ENCODE peak calls at places on chromosome 11, in five cellular contexts. One of them, this sample, is unnamed.

GRCh38 chr11:12087075-12087775 is 23.2 kb upstream of the MICAL2 start:
- DNase-seq in A549: peak
- DNase-seq in HepG2: no peak
- DNase-seq in WTC11: no peak
- DNase-seq in K562: no peak
- DNase-seq in this sample: peak

GRCh38 chr11:57425565-57426438 is 1.1 kb downstream of the SLC43A3 start:
- DNase-seq in A549: no peak
- DNase-seq in HepG2: no peak
- DNase-seq in WTC11: no peak
- DNase-seq in K562: no peak
- DNase-seq in this sample: peak

GRCh38 chr11:1925373-1926155 is 6.1 kb downstream of the TNNT3 start:
- DNase-seq in A549: no peak
- DNase-seq in HepG2: no peak
- DNase-seq in WTC11: no peak
- DNase-seq in K562: no peak
- DNase-seq in this sample: no peak

GRCh38 chr11:36400768-36401455 is 104.8 kb downstream of the PRR5L start:
- DNase-seq in A549: no peak
- DNase-seq in HepG2: no peak
- DNase-seq in WTC11: no peak
- DNase-seq in K562: no peak
- DNase-seq in this sample: no peak

GRCh38 chr11:111469200-111469599 is 43.0 kb downstream of the BTG4 start:
- DNase-seq in A549: no peak
- DNase-seq in HepG2: no peak
- DNase-seq in WTC11: no peak
- DNase-seq in K562: no peak
- DNase-seq in this sample: no peak

GRCh38 chr11:69327741-69328191 is 33.8 kb downstream of the MYEOV start:
- DNase-seq in A549: no peak
- DNase-seq in HepG2: no peak
- DNase-seq in WTC11: no peak
- DNase-seq in K562: no peak
- DNase-seq in this sample: no peak

GRCh38 chr11:34855754-34856095 is 60.5 kb downstream of the APIP start:
- DNase-seq in A549: peak
- DNase-seq in HepG2: no peak
- DNase-seq in WTC11: no peak
- DNase-seq in K562: peak
- DNase-seq in this sample: no peak

GRCh38 chr11:119699227-119699626 is 29.8 kb downstream of the NECTIN1 start:
- DNase-seq in A549: no peak
- DNase-seq in HepG2: peak
- DNase-seq in WTC11: no peak
- DNase-seq in K562: no peak
- DNase-seq in this sample: no peak

GRCh38 chr11:115170133-115170815 is 333.9 kb downstream of the CADM1 start:
- DNase-seq in A549: peak
- DNase-seq in HepG2: peak
- DNase-seq in WTC11: peak
- DNase-seq in K562: peak
- DNase-seq in this sample: peak

DNA sequence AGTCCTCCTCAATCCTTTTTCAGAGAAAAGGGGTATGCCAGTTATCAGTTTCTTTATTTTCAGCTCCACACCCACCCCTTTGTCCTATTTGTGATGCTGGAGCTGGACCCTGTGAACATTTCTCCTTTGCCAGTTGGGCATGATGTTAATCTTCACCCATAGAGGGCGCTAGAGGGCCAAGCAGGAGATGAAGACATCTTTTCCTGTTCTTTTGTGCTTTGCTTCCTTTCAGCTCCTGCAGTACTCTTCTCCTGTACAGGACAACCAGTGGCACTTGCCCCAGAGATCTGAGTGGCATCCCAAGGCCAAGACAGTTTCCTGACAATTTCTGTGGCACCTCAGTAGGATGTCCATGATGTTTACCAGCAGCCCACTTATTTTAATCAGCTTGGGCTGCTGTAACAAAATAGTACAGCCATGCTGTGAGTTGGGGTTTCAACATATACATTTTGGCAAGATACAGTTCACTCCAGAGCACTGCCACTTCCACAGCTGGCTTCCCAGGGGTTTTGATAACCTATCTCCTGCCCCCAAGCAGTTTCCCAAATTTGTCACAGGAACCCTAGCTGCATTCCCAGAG is 4.6 kb downstream of the SAA2 start:
- DNase-seq in A549: peak
- DNase-seq in HepG2: peak
- DNase-seq in WTC11: peak
- DNase-seq in K562: peak
- DNase-seq in this sample: peak
- TF ChIP-seq JUN in A549: no peak
- TF ChIP-seq JUN in HepG2: no peak
- TF ChIP-seq JUN in WTC11: no peak
- TF ChIP-seq JUN in K562: no peak
- TF ChIP-seq JUN in this sample: no peak

GRCh38 chr11:113518716-113519495 is 43.7 kb upstream of the DRD2 start:
- DNase-seq in A549: no peak
- DNase-seq in HepG2: no peak
- DNase-seq in WTC11: no peak
- DNase-seq in K562: no peak
- DNase-seq in this sample: no peak
- TF ChIP-seq JUN in A549: no peak
- TF ChIP-seq JUN in HepG2: no peak
- TF ChIP-seq JUN in WTC11: no peak
- TF ChIP-seq JUN in K562: no peak
- TF ChIP-seq JUN in this sample: no peak

DNA sequence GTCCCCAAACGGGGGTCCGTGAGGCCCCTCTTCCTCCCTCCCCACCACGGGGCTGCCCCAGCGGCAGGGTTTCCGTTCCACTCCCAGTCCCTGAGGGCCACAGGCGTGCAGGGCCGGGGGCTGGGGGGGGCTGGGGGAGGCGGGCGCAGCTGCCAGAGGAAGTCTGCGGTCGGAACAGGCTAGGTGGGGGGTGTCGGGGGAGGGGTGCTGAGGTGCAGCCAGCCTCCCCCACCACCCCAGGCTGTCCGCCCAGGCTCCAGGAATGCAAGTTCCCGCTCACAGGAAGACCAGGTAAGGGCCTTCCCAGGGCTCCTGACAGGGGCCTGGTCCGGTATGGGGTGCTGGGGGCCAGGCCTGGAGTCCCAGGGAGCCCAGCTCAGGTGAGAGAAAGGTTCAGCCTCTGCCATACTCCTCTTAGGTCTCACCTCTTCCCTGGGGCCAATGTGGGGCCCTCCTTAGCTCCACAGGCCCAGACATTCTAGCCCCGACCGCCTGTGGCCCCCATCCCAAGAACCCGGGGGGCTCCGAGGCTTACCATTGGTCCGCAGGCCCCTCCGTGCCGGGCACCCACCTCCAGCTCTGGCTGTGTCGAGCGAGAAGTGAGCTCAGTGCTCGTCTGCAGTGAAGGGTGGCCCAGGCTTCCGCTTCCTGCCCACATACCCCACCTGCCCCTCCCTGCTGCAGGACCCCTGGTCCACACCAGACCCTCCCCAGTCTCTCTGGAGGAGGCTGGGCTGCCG is at the start of gene PTPRCAP:
- DNase-seq in A549: no peak
- DNase-seq in HepG2: no peak
- DNase-seq in WTC11: peak
- DNase-seq in K562: peak
- DNase-seq in this sample: no peak
- TF ChIP-seq JUN in A549: no peak
- TF ChIP-seq JUN in HepG2: no peak
- TF ChIP-seq JUN in WTC11: no peak
- TF ChIP-seq JUN in K562: no peak
- TF ChIP-seq JUN in this sample: no peak

DNA sequence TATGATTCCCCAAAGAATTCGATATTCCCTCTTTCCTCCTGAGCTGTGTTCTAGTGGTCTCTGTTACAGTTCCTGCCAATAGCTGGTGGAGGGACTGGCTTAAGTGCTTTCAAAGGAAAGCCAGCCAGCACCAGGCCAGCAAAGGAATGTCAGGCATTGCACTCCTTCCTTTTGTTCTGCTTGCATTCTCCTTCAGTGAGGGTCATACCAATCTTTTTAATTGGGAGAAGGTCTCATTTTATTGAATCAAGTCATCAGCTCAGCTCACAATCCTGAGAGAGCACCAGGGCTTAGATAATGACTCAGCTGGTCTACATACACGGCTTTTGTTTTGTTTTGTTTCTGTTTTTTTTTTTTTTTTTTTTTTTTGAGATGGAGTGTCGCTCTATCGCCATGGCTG is 222.9 kb downstream of the NAV2 start:
- DNase-seq in A549: peak
- DNase-seq in HepG2: no peak
- DNase-seq in WTC11: peak
- DNase-seq in K562: no peak
- DNase-seq in this sample: peak
- TF ChIP-seq JUN in A549: no peak
- TF ChIP-seq JUN in HepG2: no peak
- TF ChIP-seq JUN in WTC11: no peak
- TF ChIP-seq JUN in K562: no peak
- TF ChIP-seq JUN in this sample: peak

GRCh38 chr11:29173660-29174062 is 843.2 kb downstream of the KCNA4 start:
- DNase-seq in A549: peak
- DNase-seq in HepG2: peak
- DNase-seq in WTC11: no peak
- DNase-seq in K562: no peak
- DNase-seq in this sample: peak
- TF ChIP-seq JUN in A549: peak
- TF ChIP-seq JUN in HepG2: no peak
- TF ChIP-seq JUN in WTC11: no peak
- TF ChIP-seq JUN in K562: no peak
- TF ChIP-seq JUN in this sample: no peak

GRCh38 chr11:33582636-33583325 is 117.8 kb downstream of the C11orf91 start:
- DNase-seq in A549: no peak
- DNase-seq in HepG2: no peak
- DNase-seq in WTC11: no peak
- DNase-seq in K562: no peak
- DNase-seq in this sample: no peak

GRCh38 chr11:33590471-33590870 is 110.2 kb downstream of the C11orf91 start:
- DNase-seq in A549: no peak
- DNase-seq in HepG2: no peak
- DNase-seq in WTC11: no peak
- DNase-seq in K562: no peak
- DNase-seq in this sample: no peak

GRCh38 chr11:33588056-33588455 is 112.6 kb downstream of the C11orf91 start:
- DNase-seq in A549: no peak
- DNase-seq in HepG2: no peak
- DNase-seq in WTC11: no peak
- DNase-seq in K562: no peak
- DNase-seq in this sample: no peak

GRCh38 chr11:33585564-33585963 is 115.1 kb downstream of the C11orf91 start:
- DNase-seq in A549: no peak
- DNase-seq in HepG2: no peak
- DNase-seq in WTC11: no peak
- DNase-seq in K562: no peak
- DNase-seq in this sample: no peak
- TF ChIP-seq JUN in A549: no peak
- TF ChIP-seq JUN in HepG2: no peak
- TF ChIP-seq JUN in WTC11: no peak
- TF ChIP-seq JUN in K562: no peak
- TF ChIP-seq JUN in this sample: no peak

This sample was measured in endothelial cell of umbilical vein.